ENCODE peak calls at places on chromosome 13, in nine cellular contexts. A is AG10803, G is GM23338, H is cardiac fibroblast, Q is fibroblast of mammary gland, S is kidney, J is PC-3, U is lower lobe of right lung, D is IMR-90. V is an unnamed sample.

GRCh38 chr13:80340643-80341097 is 256 bp downstream of the SPRY2 start:
- DNase-seq in A (peak), G (no peak), H (no peak), Q (peak), S (peak), J (no peak), U (peak), D (peak), V (no peak)

GRCh38 chr13:102881819-102882686 is 36.2 kb downstream of the ERCC5 start:
- DNase-seq in A (no peak), G (no peak), H (no peak), Q (no peak), S (no peak), J (no peak), U (no peak), D (no peak), V (no peak)

GRCh38 chr13:30133976-30134375 is 173.4 kb downstream of the KATNAL1 start:
- DNase-seq in A (peak), G (no peak), H (no peak), Q (no peak), S (peak), J (no peak), U (no peak), D (no peak), V (no peak)

GRCh38 chr13:33497146-33497845 is 211.7 kb upstream of the STARD13 start:
- DNase-seq in A (no peak), G (no peak), H (no peak), Q (peak), S (no peak), J (peak), U (no peak), D (peak), V (no peak)

GRCh38 chr13:37621811-37622361 is 23.3 kb upstream of the POSTN start:
- DNase-seq in A (peak), G (no peak), H (peak), Q (peak), S (no peak), J (no peak), U (no peak), D (peak), V (peak)

GRCh38 chr13:103772576-103772975 is 706.4 kb upstream of the SLC10A2 start:
- DNase-seq in A (no peak), G (peak), H (no peak), Q (no peak), S (no peak), J (peak), U (no peak), D (no peak), V (no peak)

GRCh38 chr13:72586519-72586918 is 140.9 kb downstream of the MZT1 start:
- DNase-seq in A (no peak), G (no peak), H (no peak), Q (no peak), S (no peak), J (no peak), U (no peak), D (no peak), V (no peak)

GRCh38 chr13:39656325-39656677 is 839 bp downstream of the COG6 start:
- DNase-seq in A (no peak), G (peak), H (peak), Q (no peak), S (no peak), J (no peak), U (no peak), D (peak), V (no peak)

GRCh38 chr13:19606152-19606551 is 27.3 kb upstream of the MPHOSPH8 start:
- DNase-seq in A (peak), G (no peak), H (no peak), Q (peak), S (no peak), J (peak), U (no peak), D (peak), V (no peak)

GRCh38 chr13:30851697-30852096 is 54.4 kb upstream of the MEDAG start:
- DNase-seq in A (no peak), G (no peak), H (no peak), Q (no peak), S (no peak), J (no peak), U (no peak), D (no peak), V (no peak)

GRCh38 chr13:34412295-34412694 is 529.8 kb upstream of the NBEA start:
- DNase-seq in A (no peak), G (no peak), H (no peak), Q (no peak), S (no peak), J (peak), U (no peak), D (no peak), V (no peak)

GRCh38 chr13:30910676-30911075 is 4.6 kb downstream of the MEDAG start:
- DNase-seq in A (no peak), G (no peak), H (no peak), Q (no peak), S (no peak), J (no peak), U (no peak), D (no peak), V (no peak)

GRCh38 chr13:60974296-60974695 is 441.4 kb downstream of the PCDH20 start:
- DNase-seq in A (no peak), G (peak), H (no peak), Q (no peak), S (no peak), J (no peak), U (no peak), D (no peak), V (no peak)

GRCh38 chr13:71864981-71865857 is 1.8 kb downstream of the DACH1 start:
- DNase-seq in A (no peak), G (peak), H (no peak), Q (no peak), S (peak), J (no peak), U (peak), D (no peak), V (no peak)

GRCh38 chr13:112119192-112120030 is 52.5 kb downstream of the SOX1 start:
- DNase-seq in A (no peak), G (no peak), H (no peak), Q (no peak), S (no peak), J (no peak), U (no peak), D (no peak), V (no peak)

GRCh38 chr13:20566424-20566916 is 487 bp upstream of the IFT88 start:
- DNase-seq in A (peak), G (peak), H (no peak), Q (peak), S (no peak), J (peak), U (no peak), D (peak), V (peak)

GRCh38 chr13:81577601-81578000 is 1236.7 kb upstream of the SPRY2 start:
- DNase-seq in A (no peak), G (peak), H (no peak), Q (no peak), S (no peak), J (no peak), U (no peak), D (no peak), V (no peak)

GRCh38 chr13:104006625-104007061 is 940.4 kb upstream of the SLC10A2 start:
- DNase-seq in A (no peak), G (no peak), H (peak), Q (no peak), S (no peak), J (peak), U (no peak), D (peak), V (no peak)

GRCh38 chr13:107459430-107459829 is 755.9 kb downstream of the LIG4 start:
- DNase-seq in A (peak), G (no peak), H (peak), Q (no peak), S (no peak), J (no peak), U (no peak), D (peak), V (no peak)

GRCh38 chr13:64910061-64910460 is 2320.1 kb downstream of the PCDH9 start:
- DNase-seq in A (no peak), G (no peak), H (no peak), Q (no peak), S (no peak), J (no peak), U (no peak), D (no peak), V (no peak)

GRCh38 chr13:63198076-63198475 is 1782.4 kb upstream of the PCDH20 start:
- DNase-seq in A (peak), G (no peak), H (peak), Q (peak), S (no peak), J (no peak), U (peak), D (peak), V (no peak)

GRCh38 chr13:64758520-64758919 is 2471.6 kb downstream of the PCDH9 start:
- DNase-seq in A (peak), G (peak), H (peak), Q (no peak), S (no peak), J (no peak), U (no peak), D (peak), V (no peak)

GRCh38 chr13:76803831-76804230 is 82.4 kb downstream of the KCTD12 start:
- DNase-seq in A (no peak), G (no peak), H (no peak), Q (no peak), S (no peak), J (no peak), U (no peak), D (no peak), V (no peak)

GRCh38 chr13:33169273-33169980 is 116.1 kb downstream of the STARD13 start:
- DNase-seq in A (peak), G (no peak), H (peak), Q (peak), S (no peak), J (peak), U (no peak), D (peak), V (no peak)

GRCh38 chr13:70568571-70568970 is 460.3 kb upstream of the KLHL1 start:
- DNase-seq in A (peak), G (peak), H (peak), Q (peak), S (no peak), J (peak), U (no peak), D (peak), V (no peak)

GRCh38 chr13:51091839-51092238 is 19.2 kb downstream of the C13orf42 start:
- DNase-seq in A (no peak), G (peak), H (no peak), Q (no peak), S (no peak), J (no peak), U (no peak), D (no peak), V (no peak)

GRCh38 chr13:107458269-107458668 is 757.1 kb downstream of the LIG4 start:
- DNase-seq in A (no peak), G (no peak), H (no peak), Q (no peak), S (no peak), J (no peak), U (no peak), D (no peak), V (no peak)

GRCh38 chr13:26037302-26037701 is 14.5 kb downstream of the SHISA2 start:
- DNase-seq in A (no peak), G (peak), H (peak), Q (no peak), S (no peak), J (peak), U (no peak), D (no peak), V (no peak)

GRCh38 chr13:100493418-100493817 is 95.2 kb downstream of the GGACT start:
- DNase-seq in A (no peak), G (no peak), H (peak), Q (peak), S (no peak), J (no peak), U (no peak), D (no peak), V (no peak)

GRCh38 chr13:100495455-100495854 is 93.1 kb downstream of the GGACT start:
- DNase-seq in A (no peak), G (no peak), H (no peak), Q (no peak), S (no peak), J (no peak), U (no peak), D (no peak), V (no peak)

DNA sequence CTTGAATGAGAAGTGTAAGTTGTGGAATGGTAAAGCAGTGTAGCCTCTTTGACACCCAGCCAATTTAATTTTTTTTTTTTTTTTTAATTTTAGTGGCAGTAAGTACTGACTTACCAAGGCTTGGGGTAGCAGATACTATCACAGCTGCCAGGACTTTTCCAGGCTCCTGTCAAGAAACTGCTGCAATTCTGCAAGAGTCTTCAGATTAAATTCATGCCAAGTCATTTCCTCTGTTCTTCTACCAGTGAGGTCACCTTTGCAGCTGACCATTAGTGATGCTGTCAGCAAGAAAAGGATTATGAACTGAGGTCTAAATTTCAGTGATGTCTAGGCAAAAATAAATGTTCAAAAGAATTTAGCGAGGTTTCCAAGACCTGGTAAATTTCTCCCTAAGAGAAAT is 91.2 kb downstream of the GGACT start:
- DNase-seq in A (peak), G (no peak), H (peak), Q (peak), S (no peak), J (no peak), U (no peak), D (peak), V (no peak)
- TF ChIP-seq CTCF in A (no peak), G (no peak), H (no peak), Q (no peak), S (no peak), J (no peak), U (no peak), D (no peak), V (no peak)

GRCh38 chr13:83996415-83996814 is 114.1 kb upstream of the SLITRK1 start:
- DNase-seq in A (no peak), G (no peak), H (no peak), Q (no peak), S (peak), J (no peak), U (no peak), D (no peak), V (no peak)
- H3K4me3 ChIP-seq in A (no peak), G (no peak), H (no peak), Q (no peak), S (no peak), J (no peak), U (no peak), D (no peak), V (no peak)

GRCh38 chr13:87680298-87680697 is 9.1 kb downstream of the SLITRK5 start:
- DNase-seq in A (no peak), G (no peak), H (no peak), Q (no peak), S (no peak), J (peak), U (no peak), D (no peak), V (no peak)
- TF ChIP-seq CTCF in A (no peak), G (peak), H (no peak), Q (no peak), S (peak), J (peak), U (no peak), D (no peak), V (no peak)

DNA sequence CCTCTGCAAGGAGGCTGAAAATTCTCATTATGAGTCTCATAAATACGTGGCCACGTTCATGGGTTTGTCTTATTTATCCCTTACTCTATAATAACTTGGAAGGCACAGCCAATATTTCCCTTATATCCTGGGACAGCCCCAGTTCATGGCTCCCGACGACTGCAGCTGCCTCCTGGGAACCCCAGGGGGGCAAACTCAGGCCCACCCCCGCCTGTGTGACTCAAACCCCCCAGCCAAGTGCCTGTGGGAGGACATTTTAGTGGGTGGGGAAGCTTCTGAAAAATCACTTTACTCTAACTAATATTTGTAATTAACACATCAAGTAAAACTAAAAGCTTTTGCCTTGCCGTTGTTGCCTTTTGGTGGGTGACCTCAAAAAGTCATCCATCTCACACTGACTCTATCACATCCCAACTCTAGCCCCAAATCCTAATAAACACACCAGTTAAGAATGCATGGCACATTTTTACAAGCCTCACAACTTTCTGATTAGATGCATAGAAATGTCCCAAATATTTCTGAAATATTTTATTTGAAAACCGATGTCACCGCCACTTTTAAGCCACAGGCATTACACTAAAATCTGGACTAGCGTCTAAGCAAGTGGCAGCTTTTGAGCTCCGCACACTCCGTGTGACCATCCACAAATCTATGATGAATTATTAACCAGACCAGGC is 14.2 kb downstream of the RASA3 start:
- DNase-seq in A (no peak), G (no peak), H (no peak), Q (no peak), S (peak), J (no peak), U (no peak), D (no peak), V (no peak)
- H3K4me3 ChIP-seq in A (peak), G (peak), H (peak), Q (no peak), S (no peak), J (no peak), U (no peak), D (peak), V (peak)

DNA sequence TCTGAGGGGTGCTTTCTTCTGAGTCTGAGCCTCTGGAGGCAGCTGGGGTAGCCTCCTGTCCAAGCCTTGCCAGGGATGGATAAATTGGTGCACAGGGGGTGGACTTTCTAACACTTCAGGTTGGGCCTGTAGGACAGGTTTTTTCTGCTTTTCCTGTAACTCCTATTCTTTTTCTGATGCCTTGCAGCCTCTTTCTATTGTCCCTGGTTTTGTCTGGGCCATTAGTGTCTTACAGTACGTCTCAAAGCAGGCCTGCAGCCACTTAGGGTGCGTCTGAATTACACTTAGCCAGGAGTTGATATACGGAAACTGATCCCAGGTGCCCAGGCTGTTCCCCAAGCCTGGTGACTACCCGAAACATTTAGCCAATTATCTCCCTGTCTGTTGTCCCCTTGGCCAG is 213.3 kb upstream of the HTR2A start:
- DNase-seq in A (no peak), G (no peak), H (no peak), Q (no peak), S (no peak), J (peak), U (no peak), D (no peak), V (no peak)
- TF ChIP-seq CTCF in A (no peak), G (no peak), H (no peak), Q (no peak), S (no peak), J (no peak), U (no peak), D (no peak), V (no peak)

GRCh38 chr13:22372261-22372660 is 701.4 kb downstream of the FGF9 start:
- DNase-seq in A (no peak), G (peak), H (no peak), Q (no peak), S (no peak), J (no peak), U (no peak), D (no peak), V (no peak)
- H3K4me3 ChIP-seq in A (no peak), G (no peak), H (no peak), Q (no peak), S (no peak), J (no peak), U (no peak), D (no peak), V (no peak)

DNA sequence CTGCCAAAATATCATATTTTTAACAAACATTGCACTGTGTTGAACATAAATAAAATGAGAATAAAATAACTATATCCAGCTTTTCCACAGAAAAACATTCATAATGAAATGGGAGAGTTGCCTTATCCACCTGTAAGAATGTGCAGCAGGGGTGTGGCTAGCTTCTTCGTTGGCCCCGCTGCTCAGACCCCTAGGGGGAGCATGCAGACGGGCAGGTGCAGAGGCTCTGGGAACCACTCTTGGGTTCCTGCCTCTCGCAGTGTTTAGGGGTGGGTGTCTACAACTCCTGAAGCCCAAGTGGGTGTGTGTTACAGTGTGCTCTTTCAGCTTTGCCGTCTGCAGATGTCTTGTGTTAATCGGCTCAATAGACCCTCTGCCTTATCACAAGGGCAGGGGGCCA is 121.7 kb downstream of the SLITRK5 start:
- DNase-seq in A (no peak), G (peak), H (no peak), Q (no peak), S (no peak), J (no peak), U (no peak), D (no peak), V (no peak)
- TF ChIP-seq CTCF in A (no peak), G (peak), H (no peak), Q (no peak), S (no peak), J (no peak), U (no peak), D (no peak), V (no peak)

GRCh38 chr13:95403349-95404140 is 102.3 kb upstream of the ABCC4 start:
- DNase-seq in A (no peak), G (peak), H (no peak), Q (no peak), S (no peak), J (peak), U (no peak), D (no peak), V (no peak)

DNA sequence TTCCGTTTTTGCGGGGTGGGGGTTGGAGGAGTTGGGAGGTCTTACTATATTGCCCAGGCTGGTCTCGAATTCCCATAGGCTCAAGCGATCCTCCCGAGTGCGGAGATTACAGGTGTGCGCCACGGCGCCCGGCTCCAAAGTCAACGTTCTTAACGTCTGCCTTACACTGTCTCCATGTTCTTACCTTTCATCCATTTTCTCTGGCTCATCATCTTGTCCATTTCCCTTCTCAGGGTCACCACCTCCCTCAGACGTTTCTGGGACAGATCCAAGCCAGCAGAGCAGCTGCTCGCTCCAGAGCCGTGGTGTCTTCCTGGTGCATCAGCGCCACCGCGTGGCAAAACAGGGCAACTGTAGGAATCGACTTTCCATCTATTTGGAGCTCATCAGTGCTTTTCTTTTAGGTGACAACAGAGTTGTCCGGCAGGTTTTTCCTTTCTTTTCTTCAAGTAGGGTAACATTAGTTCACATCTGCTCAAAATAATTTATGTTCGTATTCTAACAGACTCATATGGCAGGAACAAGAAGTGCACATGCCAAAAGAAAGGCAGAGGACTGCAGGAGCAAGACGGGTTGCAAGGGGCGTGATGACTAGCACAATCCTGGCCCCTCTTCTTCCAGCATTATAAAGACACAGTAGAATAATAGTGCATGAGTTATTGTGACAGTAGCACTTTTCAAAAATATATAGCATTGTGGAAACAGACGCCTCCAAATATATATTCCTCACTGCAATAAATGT is 103.1 kb upstream of the ABCC4 start:
- DNase-seq in A (peak), G (peak), H (peak), Q (peak), S (peak), J (peak), U (peak), D (peak), V (peak)
- H3K4me3 ChIP-seq in A (peak), G (peak), H (peak), Q (peak), S (peak), J (peak), U (peak), D (peak), V (peak)